ENCODE peak calls at places on chromosomes 13 and 19, in four cellular contexts. T, F, Z and W are unnamed samples.
A peak's percentile ranks its signal among the peaks of the same experiment; 100 is the strongest.

GRCh38 chr13:24052547-24052981 is 108.0 kb upstream of the SPATA13 start:
- DNase-seq in T (no peak), F (no peak), Z (peak; percentile 80), W (no peak)

GRCh38 chr13:83065136-83065535 is 817.1 kb downstream of the SLITRK1 start:
- DNase-seq in T (no peak), F (no peak), Z (peak; percentile 92), W (peak; percentile 49)

GRCh38 chr13:54593504-54593903 is 1564.9 kb downstream of the OLFM4 start:
- DNase-seq in T (no peak), F (no peak), Z (no peak), W (no peak)

GRCh38 chr19:17117250-17117789 is 41.7 kb downstream of the MYO9B start:
- DNase-seq in T (no peak), F (no peak), Z (no peak), W (no peak)

GRCh38 chr13:114053026-114053425 is 79.2 kb upstream of the C13orf46 start:
- DNase-seq in T (no peak), F (no peak), Z (peak; percentile 38), W (peak; percentile 51)

GRCh38 chr19:46862504-46862835 is 1.7 kb downstream of the ARHGAP35 start:
- DNase-seq in T (no peak), F (no peak), Z (no peak), W (no peak)

GRCh38 chr19:38095411-38096308 is 128.4 kb downstream of the DPF1 start:
- DNase-seq in T (peak; percentile 62), F (peak; percentile 8), Z (peak; percentile 72), W (peak; percentile 61)

GRCh38 chr13:75365724-75366173 is 116.2 kb downstream of the TBC1D4 start:
- DNase-seq in T (no peak), F (no peak), Z (peak; percentile 69), W (peak; percentile 91)

GRCh38 chr13:98157188-98157587 is 14.3 kb downstream of the FARP1 start:
- DNase-seq in T (no peak), F (no peak), Z (no peak), W (no peak)

GRCh38 chr19:4977299-4978174 is 8.6 kb downstream of the KDM4B start:
- DNase-seq in T (peak; percentile 58), F (no peak), Z (peak; percentile 94), W (peak; percentile 91)

GRCh38 chr19:17765069-17765618 is 13.9 kb downstream of the FCHO1 start:
- DNase-seq in T (no peak), F (no peak), Z (no peak), W (no peak)

GRCh38 chr19:4052114-4052992 is 14.3 kb downstream of the ZBTB7A start:
- DNase-seq in T (no peak), F (no peak), Z (no peak), W (peak; percentile 41)

GRCh38 chr19:19849056-19849455 is 16.6 kb upstream of the ZNF253 start:
- DNase-seq in T (no peak), F (no peak), Z (no peak), W (no peak)